ENCODE peak calls at places on chromosomes 6 and 20, in four cellular contexts. One of them, this sample, is unnamed.

GRCh38 chr20:32577657-32578056 is 7.5 kb downstream of the NOL4L start:
- DNase-seq in A549: no peak
- DNase-seq in H9: no peak
- DNase-seq in neural crest cell: no peak
- DNase-seq in this sample: no peak

GRCh38 chr20:3932277-3933073 is 43.3 kb downstream of the PANK2 start:
- DNase-seq in A549: no peak
- DNase-seq in H9: no peak
- DNase-seq in neural crest cell: no peak
- DNase-seq in this sample: no peak

GRCh38 chr6:150403458-150404245 is 34.8 kb downstream of the IYD start:
- DNase-seq in A549: no peak
- DNase-seq in H9: no peak
- DNase-seq in neural crest cell: no peak
- DNase-seq in this sample: no peak

GRCh38 chr6:83546636-83547035 is 34.3 kb downstream of the PRSS35 start:
- DNase-seq in A549: no peak
- DNase-seq in H9: no peak
- DNase-seq in neural crest cell: no peak
- DNase-seq in this sample: no peak

GRCh38 chr20:58344741-58345140 is 35.2 kb downstream of the RAB22A start:
- DNase-seq in A549: no peak
- DNase-seq in H9: no peak
- DNase-seq in neural crest cell: no peak
- DNase-seq in this sample: no peak

GRCh38 chr20:10505320-10506226 is 70.5 kb downstream of the SLX4IP start:
- DNase-seq in A549: no peak
- DNase-seq in H9: no peak
- DNase-seq in neural crest cell: no peak
- DNase-seq in this sample: no peak

GRCh38 chr20:14142171-14142570 is 146.9 kb downstream of the MACROD2 start:
- DNase-seq in A549: peak; percentile 58
- DNase-seq in H9: peak; percentile 84
- DNase-seq in neural crest cell: peak; percentile 56
- DNase-seq in this sample: no peak

GRCh38 chr6:14881399-14881798 is 364.5 kb upstream of the JARID2 start:
- DNase-seq in A549: no peak
- DNase-seq in H9: no peak
- DNase-seq in neural crest cell: no peak
- DNase-seq in this sample: no peak

GRCh38 chr6:168355716-168356522 is 36.3 kb upstream of the DACT2 start:
- DNase-seq in A549: peak; percentile 66
- DNase-seq in H9: peak; percentile 57
- DNase-seq in neural crest cell: peak; percentile 70
- DNase-seq in this sample: no peak

GRCh38 chr20:38685853-38686473 is 38.3 kb upstream of the SLC32A1 start:
- DNase-seq in A549: peak; percentile 34
- DNase-seq in H9: peak; percentile 74
- DNase-seq in neural crest cell: peak; percentile 70
- DNase-seq in this sample: no peak

GRCh38 chr6:20433321-20433720 is 31.6 kb downstream of the E2F3 start:
- DNase-seq in A549: no peak
- DNase-seq in H9: no peak
- DNase-seq in neural crest cell: no peak
- DNase-seq in this sample: no peak

GRCh38 chr6:3708540-3708939 is 43.0 kb downstream of the PXDC1 start:
- DNase-seq in A549: no peak
- DNase-seq in H9: no peak
- DNase-seq in neural crest cell: no peak
- DNase-seq in this sample: no peak

GRCh38 chr6:35500782-35501181 is 3.9 kb upstream of the TEAD3 start:
- DNase-seq in A549: no peak
- DNase-seq in H9: no peak
- DNase-seq in neural crest cell: no peak
- DNase-seq in this sample: no peak

GRCh38 chr20:23245553-23246128 is 105.0 kb upstream of the NXT1 start:
- DNase-seq in A549: peak; percentile 75
- DNase-seq in H9: peak; percentile 78
- DNase-seq in neural crest cell: peak; percentile 28
- DNase-seq in this sample: no peak

GRCh38 chr20:57498425-57499400 is 26.2 kb downstream of the CTCFL start:
- DNase-seq in A549: no peak
- DNase-seq in H9: peak; percentile 72
- DNase-seq in neural crest cell: no peak
- DNase-seq in this sample: no peak

GRCh38 chr6:37059344-37060194 is 54.1 kb downstream of the FGD2 start:
- DNase-seq in A549: peak; percentile 89
- DNase-seq in H9: peak; percentile 88
- DNase-seq in neural crest cell: peak; percentile 39
- DNase-seq in this sample: no peak

GRCh38 chr6:132813173-132813856 is 1.1 kb upstream of the RPS12 start:
- DNase-seq in A549: no peak
- DNase-seq in H9: peak; percentile 46
- DNase-seq in neural crest cell: no peak
- DNase-seq in this sample: no peak

GRCh38 chr6:10149603-10150002 is 265.3 kb downstream of the TFAP2A start:
- DNase-seq in A549: no peak
- DNase-seq in H9: no peak
- DNase-seq in neural crest cell: no peak
- DNase-seq in this sample: no peak

GRCh38 chr6:131062245-131063027 is 609 bp downstream of the EPB41L2 start:
- DNase-seq in A549: no peak
- DNase-seq in H9: peak; percentile 32
- DNase-seq in neural crest cell: no peak
- DNase-seq in this sample: no peak

GRCh38 chr20:4592316-4593148 is 129.2 kb upstream of the PRND start:
- DNase-seq in A549: peak; percentile 76
- DNase-seq in H9: peak; percentile 69
- DNase-seq in neural crest cell: peak; percentile 71
- DNase-seq in this sample: no peak

GRCh38 chr6:104958720-104959452 is 2.0 kb downstream of the LIN28B start:
- DNase-seq in A549: no peak
- DNase-seq in H9: no peak
- DNase-seq in neural crest cell: no peak
- DNase-seq in this sample: no peak

GRCh38 chr6:89007209-89008001 is 44.0 kb upstream of the RNGTT start:
- DNase-seq in A549: no peak
- DNase-seq in H9: no peak
- DNase-seq in neural crest cell: no peak
- DNase-seq in this sample: no peak

GRCh38 chr6:138593100-138593877 is 94.0 kb upstream of the NHSL1 start:
- DNase-seq in A549: peak; percentile 70
- DNase-seq in H9: no peak
- DNase-seq in neural crest cell: no peak
- DNase-seq in this sample: no peak

GRCh38 chr6:4518506-4518905 is 257.7 kb upstream of the CDYL start:
- DNase-seq in A549: peak; percentile 54
- DNase-seq in H9: no peak
- DNase-seq in neural crest cell: no peak
- DNase-seq in this sample: no peak

GRCh38 chr6:133428299-133428698 is 187.1 kb downstream of the EYA4 start:
- DNase-seq in A549: no peak
- DNase-seq in H9: no peak
- DNase-seq in neural crest cell: no peak
- DNase-seq in this sample: no peak

GRCh38 chr20:62136283-62137091 is 6.7 kb downstream of the PSMA7 start:
- DNase-seq in A549: peak; percentile 73
- DNase-seq in H9: peak; percentile 70
- DNase-seq in neural crest cell: peak; percentile 45
- DNase-seq in this sample: peak; percentile 62

GRCh38 chr6:31005249-31006020 is 4.8 kb upstream of the MUC22 start:
- DNase-seq in A549: no peak
- DNase-seq in H9: no peak
- DNase-seq in neural crest cell: no peak
- DNase-seq in this sample: no peak

GRCh38 chr6:21998539-21998938 is 298.3 kb downstream of the PRL start:
- DNase-seq in A549: no peak
- DNase-seq in H9: no peak
- DNase-seq in neural crest cell: no peak
- DNase-seq in this sample: no peak

GRCh38 chr20:52078289-52078688 is 113.3 kb downstream of the ZFP64 start:
- DNase-seq in A549: no peak
- DNase-seq in H9: no peak
- DNase-seq in neural crest cell: no peak
- DNase-seq in this sample: no peak

GRCh38 chr6:53115741-53116140 is 32.9 kb downstream of the GCM1 start:
- DNase-seq in A549: no peak
- DNase-seq in H9: no peak
- DNase-seq in neural crest cell: no peak
- DNase-seq in this sample: no peak

GRCh38 chr6:140462495-140463311 is 1088.3 kb upstream of the CITED2 start:
- DNase-seq in A549: no peak
- DNase-seq in H9: no peak
- DNase-seq in neural crest cell: no peak
- DNase-seq in this sample: no peak

GRCh38 chr6:75065524-75065923 is 140.3 kb downstream of the COL12A1 start:
- DNase-seq in A549: no peak
- DNase-seq in H9: peak; percentile 63
- DNase-seq in neural crest cell: no peak
- DNase-seq in this sample: no peak

DNA sequence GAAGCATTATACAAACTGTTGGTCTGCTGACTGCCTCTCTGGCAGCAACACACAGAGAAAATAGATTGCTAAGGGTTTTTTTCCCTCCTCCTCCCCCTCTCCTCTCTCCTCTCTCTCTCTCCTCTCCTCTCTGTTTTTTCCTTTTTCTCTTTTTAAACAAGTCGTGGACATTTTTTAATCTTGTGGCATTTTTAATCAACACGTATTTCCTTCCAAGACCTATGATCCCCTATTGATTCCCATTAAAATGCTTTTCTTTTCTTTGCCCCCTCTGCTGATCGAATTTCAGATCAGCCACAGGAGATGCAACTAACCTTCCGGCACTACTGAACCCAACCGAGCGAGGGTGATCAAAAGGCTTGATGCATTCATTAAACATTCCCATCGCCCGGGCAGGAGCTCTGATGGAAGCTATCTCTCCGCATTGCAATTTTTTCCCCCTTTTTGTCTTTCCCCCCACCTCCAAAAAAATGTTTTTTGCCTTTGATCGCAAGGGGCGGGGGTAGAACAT is 90.7 kb upstream of the ARID1B start:
- DNase-seq in A549: peak; percentile 50
- DNase-seq in H9: peak; percentile 49
- DNase-seq in neural crest cell: no peak
- DNase-seq in this sample: no peak
- TF ChIP-seq CTCF in A549: peak; percentile 9
- TF ChIP-seq CTCF in H9: peak; percentile 48
- TF ChIP-seq CTCF in neural crest cell: peak; percentile 63
- TF ChIP-seq CTCF in this sample: peak; percentile 37

GRCh38 chr20:59573837-59574236 is 30.5 kb upstream of the PHACTR3 start:
- DNase-seq in A549: no peak
- DNase-seq in H9: no peak
- DNase-seq in neural crest cell: no peak
- DNase-seq in this sample: no peak

GRCh38 chr20:59571151-59571550 is 33.2 kb upstream of the PHACTR3 start:
- DNase-seq in A549: no peak
- DNase-seq in H9: no peak
- DNase-seq in neural crest cell: no peak
- DNase-seq in this sample: no peak

GRCh38 chr20:59572515-59572914 is 31.8 kb upstream of the PHACTR3 start:
- DNase-seq in A549: no peak
- DNase-seq in H9: no peak
- DNase-seq in neural crest cell: no peak
- DNase-seq in this sample: no peak

GRCh38 chr20:59569305-59569704 is 35.0 kb upstream of the PHACTR3 start:
- DNase-seq in A549: no peak
- DNase-seq in H9: no peak
- DNase-seq in neural crest cell: no peak
- DNase-seq in this sample: no peak

GRCh38 chr20:59571591-59572314 is 32.6 kb upstream of the PHACTR3 start:
- DNase-seq in A549: peak; percentile 69
- DNase-seq in H9: peak; percentile 81
- DNase-seq in neural crest cell: peak; percentile 86
- DNase-seq in this sample: peak; percentile 69
- TF ChIP-seq CTCF in A549: peak; percentile 84
- TF ChIP-seq CTCF in H9: peak; percentile 97
- TF ChIP-seq CTCF in neural crest cell: peak; percentile 99
- TF ChIP-seq CTCF in this sample: peak; percentile 83

DNA sequence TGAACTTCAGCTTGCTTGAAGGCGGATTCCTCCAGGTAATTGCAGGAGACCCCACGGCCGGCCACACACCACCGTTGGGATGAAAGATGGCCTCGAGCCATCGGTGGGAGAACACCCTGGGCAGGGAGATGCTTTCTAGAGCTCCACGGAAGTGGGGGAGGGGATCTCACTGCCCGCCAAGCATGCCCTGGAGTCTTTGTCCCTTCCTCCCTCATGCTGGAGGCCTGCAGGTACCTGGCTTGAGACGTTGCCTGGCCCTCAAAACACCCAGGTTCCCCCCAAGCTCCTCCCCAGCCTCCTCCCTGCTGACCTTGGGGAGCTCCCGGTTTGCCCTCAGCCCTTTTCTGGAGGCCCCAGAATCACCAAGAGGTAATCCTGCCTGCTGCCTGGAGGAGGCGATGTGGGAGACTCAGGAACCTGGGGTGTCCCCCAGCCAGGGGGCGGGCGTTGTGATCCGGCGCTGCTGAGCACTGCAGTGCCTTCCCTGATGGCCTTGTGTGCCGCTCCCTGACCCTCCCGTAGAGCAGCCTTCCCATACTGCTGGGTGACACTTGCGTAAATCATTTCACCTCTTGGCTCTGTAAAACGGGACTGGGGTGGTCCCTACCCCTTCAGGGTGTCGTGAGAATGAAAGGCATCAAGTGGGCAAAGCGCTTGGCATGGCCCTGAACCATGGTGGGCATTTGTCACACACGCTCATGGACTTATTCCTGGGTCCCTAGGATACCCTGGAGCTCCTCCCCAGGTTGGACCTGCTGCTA is 91.4 kb downstream of the CEBPB start:
- DNase-seq in A549: no peak
- DNase-seq in H9: peak; percentile 74
- DNase-seq in neural crest cell: peak; percentile 12
- DNase-seq in this sample: no peak
- TF ChIP-seq CTCF in A549: peak; percentile 19
- TF ChIP-seq CTCF in H9: peak; percentile 69
- TF ChIP-seq CTCF in neural crest cell: peak; percentile 21
- TF ChIP-seq CTCF in this sample: no peak

GRCh38 chr6:134457941-134458340 is 140.0 kb upstream of the SGK1 start:
- DNase-seq in A549: no peak
- DNase-seq in H9: peak; percentile 53
- DNase-seq in neural crest cell: no peak
- DNase-seq in this sample: no peak
- TF ChIP-seq CTCF in A549: no peak
- TF ChIP-seq CTCF in H9: peak; percentile 49
- TF ChIP-seq CTCF in neural crest cell: no peak
- TF ChIP-seq CTCF in this sample: no peak

GRCh38 chr6:43840490-43841218 is 70.6 kb downstream of the VEGFA start:
- DNase-seq in A549: no peak
- DNase-seq in H9: no peak
- DNase-seq in neural crest cell: no peak
- DNase-seq in this sample: no peak
- TF ChIP-seq CTCF in A549: no peak
- TF ChIP-seq CTCF in H9: no peak
- TF ChIP-seq CTCF in neural crest cell: no peak
- TF ChIP-seq CTCF in this sample: no peak